ENCODE peak calls at places on chromosomes 6 and 20, in five cellular contexts. Q is K562, N is GM12878, F is H1, A is SK-N-SH. G is an unnamed sample.

GRCh38 chr6:11767458-11767857 is 11.1 kb downstream of the ADTRP start:
- DNase-seq in F (no peak), A (no peak), N (no peak), Q (no peak), G (no peak)

GRCh38 chr6:118207947-118208346 is 300.9 kb downstream of the SLC35F1 start:
- DNase-seq in A (no peak), Q (no peak), N (no peak), F (no peak), G (no peak)

GRCh38 chr6:122289721-122290501 is 109.5 kb upstream of the HSF2 start:
- DNase-seq in Q (no peak), N (no peak), A (peak), F (no peak), G (peak)

GRCh38 chr6:127841811-127842210 is 59.0 kb downstream of the THEMIS start:
- DNase-seq in Q (no peak), F (no peak), N (no peak), A (no peak), G (no peak)

GRCh38 chr20:19272976-19273654 is 60.7 kb downstream of the SLC24A3 start:
- DNase-seq in A (no peak), Q (no peak), F (no peak), N (no peak), G (no peak)

GRCh38 chr6:125793863-125794262 is 3.1 kb downstream of the NCOA7 start:
- DNase-seq in Q (no peak), N (no peak), F (no peak), A (peak), G (no peak)

GRCh38 chr20:57649617-57650015 is 29.4 kb upstream of the ZBP1 start:
- DNase-seq in F (no peak), A (no peak), N (no peak), Q (no peak), G (no peak)

GRCh38 chr6:45687570-45687969 is 309.8 kb upstream of the SUPT3H start:
- DNase-seq in N (no peak), Q (no peak), F (no peak), A (no peak), G (no peak)

GRCh38 chr6:27977387-27977786 is 20.3 kb downstream of the OR2B6 start:
- DNase-seq in Q (peak), F (no peak), A (no peak), N (no peak), G (no peak)

GRCh38 chr6:39313526-39314272 is 520 bp downstream of the KCNK17 start:
- DNase-seq in A (peak), N (no peak), F (no peak), Q (no peak), G (no peak)

GRCh38 chr6:157760589-157761330 is 62.3 kb upstream of the SNX9 start:
- DNase-seq in Q (no peak), N (no peak), A (no peak), F (no peak), G (no peak)

GRCh38 chr6:111972714-111973678 is 80.9 kb upstream of the CCN6 start:
- DNase-seq in A (peak), F (no peak), N (no peak), Q (no peak), G (no peak)

GRCh38 chr20:13221313-13221672 is 219 bp downstream of the ISM1 start:
- DNase-seq in F (no peak), A (no peak), N (no peak), Q (no peak), G (no peak)

GRCh38 chr20:57260959-57261357 is 5.5 kb downstream of the BMP7 start:
- DNase-seq in A (no peak), N (no peak), Q (no peak), F (no peak), G (no peak)

GRCh38 chr20:33697129-33697528 is 10.9 kb upstream of the E2F1 start:
- DNase-seq in A (peak), F (no peak), Q (no peak), N (no peak), G (no peak)

GRCh38 chr20:62483613-62484468 is 8.0 kb upstream of the GATA5 start:
- DNase-seq in N (no peak), F (no peak), A (no peak), Q (no peak), G (no peak)

GRCh38 chr20:58571942-58572666 is 56.9 kb upstream of the APCDD1L start:
- DNase-seq in N (no peak), A (no peak), Q (no peak), F (no peak), G (no peak)

GRCh38 chr6:41577865-41578713 is 31.9 kb downstream of the FOXP4 start:
- DNase-seq in Q (peak), N (no peak), A (peak), F (no peak), G (peak)

GRCh38 chr6:136226027-136226673 is 24.0 kb downstream of the MTFR2 start:
- DNase-seq in N (no peak), F (no peak), Q (peak), A (peak), G (peak)

GRCh38 chr20:32072168-32072721 is 20.2 kb downstream of the HCK start:
- DNase-seq in A (no peak), N (no peak), F (no peak), Q (no peak), G (no peak)

GRCh38 chr6:157469378-157469777 is 88.4 kb downstream of the ZDHHC14 start:
- DNase-seq in F (no peak), N (no peak), A (no peak), Q (no peak), G (no peak)

GRCh38 chr20:507933-508332 is 35.7 kb downstream of the CSNK2A1 start:
- DNase-seq in A (no peak), F (no peak), N (no peak), Q (no peak), G (no peak)

GRCh38 chr6:41342241-41342640 is 6.8 kb downstream of the NCR2 start:
- DNase-seq in N (no peak), F (no peak), Q (no peak), A (no peak), G (no peak)

GRCh38 chr6:165707067-165707853 is 44.2 kb upstream of the PDE10A start:
- DNase-seq in N (no peak), Q (no peak), A (no peak), F (no peak), G (no peak)

GRCh38 chr6:46324706-46325105 is 153.9 kb upstream of the ENPP5 start:
- DNase-seq in N (no peak), Q (no peak), F (no peak), A (no peak), G (no peak)

GRCh38 chr6:142419071-142419470 is 117.3 kb downstream of the ADGRG6 start:
- DNase-seq in A (no peak), Q (no peak), F (no peak), N (no peak), G (no peak)

GRCh38 chr6:142414462-142414861 is 112.7 kb downstream of the ADGRG6 start:
- DNase-seq in N (no peak), F (no peak), A (no peak), Q (no peak), G (no peak)

GRCh38 chr6:142413111-142413510 is 111.3 kb downstream of the ADGRG6 start:
- DNase-seq in F (no peak), N (no peak), Q (no peak), A (no peak), G (no peak)

GRCh38 chr6:142417331-142417750 is 115.5 kb downstream of the ADGRG6 start:
- DNase-seq in F (no peak), A (no peak), Q (no peak), N (no peak), G (no peak)

GRCh38 chr6:142416179-142416578 is 114.4 kb downstream of the ADGRG6 start:
- DNase-seq in F (no peak), A (no peak), N (no peak), Q (no peak), G (no peak)
- TF ChIP-seq CHD2 in F (no peak), A (no peak), N (no peak), Q (no peak), G (no peak)

GRCh38 chr20:44070139-44070900 is 116.7 kb downstream of the JPH2 start:
- DNase-seq in Q (no peak), F (no peak), A (no peak), N (no peak), G (no peak)
- TF ChIP-seq GABPA in Q (no peak), F (no peak), A (no peak), N (no peak), G (no peak)

DNA sequence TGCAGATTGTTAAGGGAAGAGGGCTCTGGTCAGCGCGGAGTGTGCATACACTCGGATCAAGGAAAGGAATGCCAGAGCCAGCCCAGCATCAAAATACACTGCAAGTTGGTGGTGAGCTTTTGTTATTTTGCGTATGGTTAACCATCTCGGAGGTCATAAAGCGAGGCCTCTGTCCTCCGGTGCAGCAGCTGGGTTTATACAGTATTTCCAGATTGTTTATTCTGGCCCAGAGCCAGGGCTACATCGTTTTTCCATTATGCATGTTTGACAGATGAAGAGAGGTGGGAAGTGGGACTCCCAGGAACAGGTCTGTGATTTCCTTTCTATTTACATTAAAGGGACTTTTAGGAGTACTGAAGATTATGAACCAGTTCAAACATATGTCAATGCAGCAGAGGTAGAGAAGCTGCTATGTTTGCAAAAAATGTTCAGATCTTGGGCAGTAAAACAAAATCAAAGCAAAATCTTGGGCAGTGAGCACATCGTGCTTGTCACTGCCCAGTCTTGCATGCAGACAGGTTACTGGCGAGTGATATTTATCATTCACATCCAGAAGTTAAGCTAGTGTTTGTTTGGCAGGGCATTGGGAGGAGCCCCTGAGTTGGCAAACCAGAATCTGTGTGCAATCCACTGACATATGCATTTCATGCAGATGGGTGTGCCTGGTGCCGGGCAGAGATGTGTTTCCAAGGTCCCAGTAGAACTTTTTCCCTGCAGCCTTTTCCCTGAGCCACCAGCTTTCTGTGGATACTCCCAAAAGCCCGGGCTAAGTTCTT is 256.3 kb upstream of the TAB2 start:
- DNase-seq in A (peak), N (no peak), F (no peak), Q (no peak), G (peak)
- TF ChIP-seq CHD2 in A (no peak), N (no peak), F (no peak), Q (no peak), G (no peak)

DNA sequence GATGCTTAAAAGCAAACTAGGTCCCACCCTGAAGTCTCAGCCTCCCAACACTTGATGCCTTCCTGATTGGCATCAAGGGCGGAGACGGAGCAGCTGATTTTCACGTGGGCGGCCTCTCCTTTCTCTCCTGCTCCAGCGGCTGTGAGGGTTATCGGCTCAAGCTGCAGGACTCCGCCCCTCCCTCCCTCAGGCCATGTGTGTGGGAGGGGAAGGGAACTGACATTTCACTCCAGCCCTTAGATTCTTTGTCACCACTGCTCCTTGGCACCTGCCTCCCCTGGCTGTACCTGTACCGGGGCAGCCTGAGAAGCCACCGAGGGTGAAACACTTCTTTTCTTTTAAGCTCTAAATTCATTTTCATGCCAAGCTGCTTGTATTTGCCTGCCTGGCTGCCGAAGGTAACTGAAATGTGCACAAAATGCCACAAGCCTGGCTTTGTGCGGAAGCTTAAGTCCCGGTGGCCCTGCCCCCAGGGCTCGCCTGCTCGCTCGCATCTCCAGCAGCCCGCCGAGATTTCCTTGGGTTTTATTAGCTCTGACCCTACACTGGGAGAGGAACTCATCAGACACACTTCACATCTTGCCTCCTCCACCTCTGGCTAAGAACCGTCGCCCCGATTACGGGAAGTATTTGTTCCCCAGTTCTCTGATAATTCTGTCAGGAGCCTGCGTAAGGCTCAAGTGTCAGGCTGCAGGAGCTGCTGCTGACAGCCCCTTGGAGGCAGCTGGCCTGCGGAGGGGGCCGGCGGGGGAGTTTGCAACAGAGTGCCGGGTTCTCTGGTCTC is 9.6 kb upstream of the CPNE5 start:
- DNase-seq in A (peak), N (no peak), F (no peak), Q (peak), G (peak)
- TF ChIP-seq GABPA in A (no peak), N (no peak), F (no peak), Q (peak), G (no peak)

DNA sequence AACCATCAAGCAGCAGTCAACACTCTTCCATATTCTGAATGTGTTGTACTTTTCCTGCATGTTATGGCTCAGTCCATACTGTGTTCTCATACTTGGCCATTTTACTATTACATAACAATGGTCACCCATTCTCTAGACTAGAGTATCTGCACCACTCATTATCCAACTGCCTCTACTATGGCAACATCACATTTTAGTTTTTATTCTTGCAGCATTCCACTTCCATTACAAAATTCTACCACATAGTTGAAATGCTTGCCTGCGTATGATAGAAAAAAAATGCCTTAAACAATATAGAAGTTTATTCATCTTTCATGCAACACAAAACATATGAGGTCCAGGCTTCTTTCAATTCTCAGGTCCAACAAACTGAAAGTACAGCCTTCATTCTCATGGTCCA is 128.0 kb downstream of the TENT5A start:
- DNase-seq in F (no peak), N (no peak), A (no peak), Q (no peak), G (no peak)
- TF ChIP-seq CHD2 in F (no peak), N (no peak), A (no peak), Q (no peak), G (no peak)